ENCODE peak calls at places on chromosomes 4 and X, in seven cellular contexts. T is NCI-H510A treated with DMSO at 0.1 percent for 48 hours; W is kidney glomerular epithelial cell; I is DMS53; R is mesendoderm; F is naive thymus-derived CD4-positive, alpha-beta T cell; Q is glomerular endothelial cell. H is an unnamed sample.

GRCh38 chrX:102659790-102660757 is 8.8 kb downstream of the GPRASP1 start:
- DNase-seq in I (peak), Q (no peak), R (peak), T (peak), F (peak), W (peak), H (peak)

GRCh38 chr4:7772708-7773385 is 166.8 kb downstream of the AFAP1 start:
- DNase-seq in T (no peak), W (peak), F (no peak), Q (no peak), I (no peak), R (peak), H (no peak)

GRCh38 chrX:110123331-110123782 is 120.4 kb downstream of the TMEM164 start:
- DNase-seq in W (no peak), R (no peak), I (no peak), T (no peak), F (no peak), Q (no peak), H (no peak)

GRCh38 chrX:2664497-2664896 is 26.6 kb upstream of the CD99 start:
- DNase-seq in T (no peak), Q (no peak), W (no peak), F (no peak), R (no peak), I (no peak), H (peak)

GRCh38 chrX:77564824-77565223 is 117.6 kb downstream of the FGF16 start:
- DNase-seq in W (no peak), I (peak), Q (no peak), T (no peak), R (no peak), F (no peak), H (peak)

GRCh38 chr4:168509786-168510185 is 12.9 kb downstream of the PALLD start:
- DNase-seq in R (no peak), W (peak), Q (no peak), I (no peak), T (no peak), F (peak), H (peak)

GRCh38 chrX:56026816-56027215 is 205.3 kb upstream of the KLF8 start:
- DNase-seq in F (no peak), R (no peak), T (peak), I (peak), Q (no peak), W (no peak), H (no peak)

GRCh38 chrX:71169586-71169985 is 24.9 kb downstream of the NLGN3 start:
- DNase-seq in W (no peak), Q (no peak), F (no peak), I (no peak), T (no peak), R (no peak), H (no peak)

GRCh38 chr4:15778191-15778741 is at the start of gene CD38:
- DNase-seq in T (no peak), F (peak), W (no peak), R (peak), I (no peak), Q (no peak), H (no peak)

GRCh38 chrX:121245763-121246162 is 198.4 kb downstream of the GLUD2 start:
- DNase-seq in T (no peak), Q (no peak), I (no peak), W (no peak), F (no peak), R (no peak), H (no peak)

GRCh38 chr4:19631814-19632213 is 619.9 kb upstream of the SLIT2 start:
- DNase-seq in F (no peak), T (no peak), Q (no peak), W (no peak), R (no peak), I (no peak), H (no peak)

GRCh38 chr4:170047774-170048354 is 21.7 kb upstream of the MFAP3L start:
- DNase-seq in Q (peak), W (peak), T (peak), F (peak), R (peak), I (peak), H (peak)

GRCh38 chr4:48203819-48204218 is 65.8 kb downstream of the TEC start:
- DNase-seq in I (no peak), W (no peak), Q (no peak), F (no peak), T (no peak), R (no peak), H (no peak)

GRCh38 chrX:130051176-130051845 is 59.0 kb downstream of the ELF4 start:
- DNase-seq in R (no peak), Q (no peak), F (no peak), I (no peak), T (no peak), W (no peak), H (no peak)

GRCh38 chr4:186563761-186564160 is 8.4 kb upstream of the MTNR1A start:
- DNase-seq in Q (no peak), W (no peak), F (no peak), R (no peak), I (no peak), T (no peak), H (no peak)

GRCh38 chr4:3836802-3837601 is 70.8 kb downstream of the ADRA2C start:
- DNase-seq in F (no peak), Q (no peak), R (peak), W (no peak), I (peak), T (no peak), H (no peak)

GRCh38 chr4:86927843-86928395 is 6.9 kb upstream of the AFF1 start:
- DNase-seq in I (peak), T (peak), R (no peak), Q (no peak), W (peak), F (no peak), H (peak)

GRCh38 chr4:43132010-43132582 is 239.6 kb downstream of the GRXCR1 start:
- DNase-seq in W (peak), F (peak), Q (peak), R (peak), I (peak), T (peak), H (peak)

GRCh38 chrX:151902813-151903591 is 9.7 kb upstream of the MAGEA4 start:
- DNase-seq in F (no peak), W (no peak), Q (peak), I (no peak), R (peak), T (no peak), H (peak)

GRCh38 chr4:11469900-11470708 is 41.4 kb upstream of the HS3ST1 start:
- DNase-seq in I (no peak), W (no peak), R (no peak), T (no peak), Q (no peak), F (no peak), H (no peak)

GRCh38 chr4:36165256-36166005 is 78.9 kb downstream of the ARAP2 start:
- DNase-seq in I (no peak), F (no peak), W (peak), Q (no peak), R (no peak), T (no peak), H (peak)

GRCh38 chrX:74343970-74344622 is 40.1 kb downstream of the ZCCHC13 start:
- DNase-seq in T (peak), F (peak), W (peak), I (peak), Q (peak), R (peak), H (peak)

GRCh38 chrX:80578518-80579105 is 158.4 kb downstream of the TENT5D start:
- DNase-seq in Q (no peak), R (peak), F (peak), I (peak), T (peak), W (peak), H (no peak)

GRCh38 chrX:121649414-121649813 is 602.0 kb downstream of the GLUD2 start:
- DNase-seq in Q (no peak), F (no peak), I (no peak), R (no peak), T (no peak), W (no peak), H (no peak)

GRCh38 chr4:75673959-75674328 is 733 bp upstream of the G3BP2 start:
- DNase-seq in R (peak), I (no peak), W (no peak), F (no peak), Q (no peak), T (no peak), H (peak)

GRCh38 chr4:76091052-76091451 is 16.5 kb downstream of the ART3 start:
- DNase-seq in T (no peak), W (no peak), Q (no peak), F (no peak), I (no peak), R (no peak), H (no peak)

GRCh38 chr4:104967034-104967401 is 179.7 kb upstream of the TET2 start:
- DNase-seq in Q (no peak), T (peak), I (peak), W (no peak), F (no peak), R (no peak), H (no peak)

GRCh38 chr4:95080969-95081368 is 323.2 kb downstream of the BMPR1B start:
- DNase-seq in R (peak), W (no peak), T (no peak), F (no peak), Q (no peak), I (no peak), H (no peak)

GRCh38 chr4:157014621-157015591 is 43.3 kb upstream of the PDGFC start:
- DNase-seq in R (peak), W (peak), I (no peak), Q (no peak), T (no peak), F (no peak), H (peak)

GRCh38 chrX:69603566-69604194 is 12.2 kb upstream of the EDA start:
- DNase-seq in T (no peak), R (peak), Q (no peak), W (no peak), I (no peak), F (no peak), H (no peak)

GRCh38 chr4:71186566-71187398 is 152.0 kb upstream of the SLC4A4 start:
- DNase-seq in I (peak), T (peak), R (peak), Q (no peak), W (peak), F (peak), H (peak)

GRCh38 chr4:1460967-1461868 is 55.0 kb upstream of the NKX1-1 start:
- DNase-seq in I (no peak), F (no peak), Q (no peak), T (no peak), R (no peak), W (no peak), H (no peak)

H was measured in astrocyte.